ENCODE peak calls at places on chromosomes 7 and 10, in five cellular contexts. O is neuronal stem cell, I is prostate gland, V is lower lobe of right lung, H is heart right ventricle. D is an unnamed sample.

GRCh38 chr7:44057849-44058758 is 7.3 kb downstream of the PGAM2 start:
- DNase-seq in H (no peak), O (no peak), V (no peak), I (no peak), D (no peak)

GRCh38 chr10:78450807-78451485 is 417.3 kb downstream of the RPS24 start:
- DNase-seq in O (no peak), I (no peak), H (no peak), V (no peak), D (no peak)

GRCh38 chr7:3075441-3075840 is 31.8 kb upstream of the CARD11 start:
- DNase-seq in V (no peak), O (no peak), H (no peak), I (no peak), D (no peak)

GRCh38 chr10:32149257-32149955 is 93.2 kb upstream of the KIF5B start:
- DNase-seq in V (no peak), I (no peak), H (peak; percentile 76), O (no peak), D (no peak)

GRCh38 chr7:142759433-142759832 is 10.2 kb downstream of the PRSS1 start:
- DNase-seq in O (no peak), V (no peak), I (no peak), H (no peak), D (no peak)

GRCh38 chr10:77504870-77505257 is 132.7 kb downstream of the KCNMA1 start:
- DNase-seq in O (no peak), H (no peak), I (no peak), V (no peak), D (no peak)

GRCh38 chr10:97060441-97061084 is 125.2 kb downstream of the SLIT1 start:
- DNase-seq in O (no peak), H (no peak), V (no peak), I (no peak), D (no peak)

GRCh38 chr7:156493942-156494341 is 146.6 kb upstream of the RNF32 start:
- DNase-seq in H (no peak), O (no peak), I (no peak), V (no peak), D (no peak)

GRCh38 chr7:96084880-96085551 is 236.9 kb downstream of the SLC25A13 start:
- DNase-seq in V (no peak), I (no peak), H (no peak), O (no peak), D (no peak)

GRCh38 chr7:2195403-2196246 is 37.1 kb downstream of the MAD1L1 start:
- DNase-seq in I (peak; percentile 91), H (peak; percentile 50), V (no peak), O (no peak), D (no peak)

GRCh38 chr7:29287366-29287765 is 92.8 kb downstream of the CHN2 start:
- DNase-seq in O (no peak), I (no peak), V (no peak), H (no peak), D (no peak)

GRCh38 chr7:55150166-55150565 is 131.3 kb downstream of the EGFR start:
- DNase-seq in H (no peak), I (no peak), V (no peak), O (no peak), D (no peak)

GRCh38 chr10:28984431-28984830 is 304.4 kb upstream of the LYZL1 start:
- DNase-seq in H (peak; percentile 86), I (peak; percentile 81), V (peak; percentile 89), O (no peak), D (no peak)

GRCh38 chr10:71396714-71397339 is at the start of gene CDH23:
- DNase-seq in O (peak; percentile 58), V (no peak), H (peak; percentile 54), I (peak; percentile 31), D (no peak)

GRCh38 chr7:28037220-28038010 is 143.2 kb downstream of the JAZF1 start:
- DNase-seq in O (no peak), H (no peak), V (no peak), I (no peak), D (no peak)

GRCh38 chr10:126929391-126929790 is 24.2 kb downstream of the DOCK1 start:
- DNase-seq in H (no peak), V (no peak), I (no peak), O (no peak), D (no peak)

GRCh38 chr7:1086588-1087461 is 1.1 kb upstream of the GPER1 start:
- DNase-seq in O (peak; percentile 73), V (peak; percentile 80), H (peak; percentile 79), I (peak; percentile 55), D (peak; percentile 50)

GRCh38 chr7:139746652-139747051 is 31.1 kb downstream of the HIPK2 start:
- DNase-seq in H (no peak), I (no peak), O (no peak), V (no peak), D (no peak)

GRCh38 chr10:59674211-59674836 is 35.3 kb downstream of the SLC16A9 start:
- DNase-seq in O (no peak), V (no peak), H (no peak), I (no peak), D (no peak)

GRCh38 chr7:6636741-6637543 is at the start of gene ZNF316:
- DNase-seq in I (peak; percentile 29), O (no peak), H (peak; percentile 38), V (peak; percentile 79), D (no peak)

GRCh38 chr7:105691692-105692564 is 110.6 kb upstream of the EFCAB10 start:
- DNase-seq in V (peak; percentile 77), H (peak; percentile 50), I (peak; percentile 92), O (no peak), D (no peak)

GRCh38 chr7:24942226-24942625 is 37.8 kb downstream of the OSBPL3 start:
- DNase-seq in I (no peak), O (no peak), V (no peak), H (no peak), D (no peak)

DNA sequence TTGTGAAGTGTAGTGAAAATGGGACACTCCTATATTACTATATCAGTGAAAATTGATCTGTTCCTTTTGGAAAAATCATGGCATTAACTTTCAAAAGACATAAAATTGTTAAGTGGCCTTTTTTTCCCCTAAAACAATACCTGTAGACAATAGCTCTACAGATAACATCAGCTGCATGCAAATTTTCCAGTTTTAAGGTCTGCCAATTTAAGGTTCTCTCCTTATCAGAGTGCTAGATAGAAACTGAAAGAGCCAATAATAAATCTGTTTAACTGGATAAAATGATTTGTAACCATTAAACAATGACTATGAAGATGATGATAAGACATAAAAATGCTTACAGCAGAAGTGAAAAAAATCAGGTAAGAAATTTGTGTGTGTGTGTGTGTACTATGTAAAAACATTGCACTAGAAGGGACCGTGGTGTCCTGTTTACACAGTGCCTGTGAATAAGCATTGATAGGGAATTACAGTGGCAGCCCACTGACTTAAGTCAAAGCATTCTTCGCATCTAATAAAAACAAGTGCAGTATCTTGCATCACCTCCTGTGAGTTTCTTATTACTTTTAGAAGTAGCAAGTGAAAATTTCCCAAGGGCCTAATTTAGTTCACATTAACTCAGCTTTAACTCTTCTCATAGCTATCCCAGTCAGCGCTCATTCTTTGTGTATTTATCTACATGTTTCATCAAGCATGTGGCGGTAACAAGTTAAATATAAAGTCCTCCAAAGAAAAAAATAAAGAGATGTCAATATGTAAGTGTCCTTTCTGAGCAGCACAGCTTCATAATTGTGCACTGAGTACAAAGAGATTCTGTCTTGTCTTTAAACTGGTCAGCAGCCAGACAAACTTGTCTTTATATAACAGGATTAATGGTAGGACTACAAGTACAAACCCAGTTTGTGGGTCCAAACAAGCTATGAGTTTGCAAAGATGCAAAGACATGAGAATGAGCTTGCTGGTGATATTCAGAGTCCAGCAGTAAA is 261.9 kb downstream of the ARL4A start:
- DNase-seq in I (peak; percentile 13), H (no peak), V (no peak), O (no peak), D (no peak)
- H3K27ac ChIP-seq in I (no peak overlapping the region), H (no peak overlapping the region), V (no peak overlapping the region), O (no peak overlapping the region), D (no peak overlapping the region)

GRCh38 chr10:70319183-70319582 is 35.4 kb upstream of the NPFFR1 start:
- DNase-seq in H (no peak), V (no peak), I (no peak), O (no peak), D (no peak)

GRCh38 chr10:70315815-70316214 is 32.0 kb upstream of the NPFFR1 start:
- DNase-seq in H (no peak), I (no peak), O (no peak), V (no peak), D (no peak)

GRCh38 chr10:70317272-70317942 is 33.6 kb upstream of the NPFFR1 start:
- DNase-seq in O (no peak), H (no peak), I (no peak), V (no peak), D (no peak)

GRCh38 chr10:70319824-70320223 is 36.0 kb upstream of the NPFFR1 start:
- DNase-seq in O (no peak), H (no peak), I (no peak), V (no peak), D (no peak)

GRCh38 chr10:70317943-70318318 is 34.1 kb upstream of the NPFFR1 start:
- DNase-seq in O (no peak), V (no peak), H (no peak), I (no peak), D (no peak)
- H3K4me3 ChIP-seq in O (no peak overlapping the region), V (no peak overlapping the region), H (no peak overlapping the region), I (no peak overlapping the region), D (no peak overlapping the region)

GRCh38 chr10:26737730-26738129 is 40.2 kb downstream of the PDSS1 start:
- DNase-seq in V (no peak), H (no peak), O (no peak), I (no peak), D (no peak)

GRCh38 chr10:26738354-26738753 is 40.9 kb downstream of the PDSS1 start:
- DNase-seq in I (no peak), O (no peak), V (no peak), H (no peak), D (no peak)

GRCh38 chr10:26739087-26739631 is 41.7 kb downstream of the PDSS1 start:
- DNase-seq in H (no peak), O (no peak), I (no peak), V (no peak), D (no peak)

GRCh38 chr10:26743091-26743490 is 45.6 kb downstream of the PDSS1 start:
- DNase-seq in V (no peak), I (no peak), O (no peak), H (no peak), D (no peak)

DNA sequence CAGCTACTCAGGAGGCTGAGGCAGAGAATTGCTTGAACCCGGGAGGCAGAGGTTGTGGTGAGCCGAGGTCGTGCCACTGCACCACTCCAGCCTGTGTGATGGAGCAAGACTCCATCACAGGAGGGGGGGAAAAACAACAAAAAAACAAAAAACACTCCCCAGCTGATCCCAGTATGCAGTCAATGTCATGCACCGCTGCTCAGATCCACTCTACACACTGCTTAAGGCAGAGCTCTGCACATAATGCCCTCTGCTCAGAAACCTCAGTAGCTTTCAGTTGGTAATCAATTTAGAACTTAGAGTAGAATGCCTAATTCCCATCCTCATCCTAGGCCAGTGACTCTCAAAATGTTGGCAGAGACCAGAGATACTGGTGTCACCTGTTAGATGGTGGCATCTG is 43.9 kb downstream of the PDSS1 start:
- DNase-seq in I (no peak), O (no peak), H (no peak), V (no peak), D (no peak)
- H3K36me3 ChIP-seq in I (no peaks in the 10 kb centered on the region), O (peaks cover 92% of the 10 kb centered on the region), H (peaks cover 79% of the 10 kb centered on the region), V (peaks cover 43% of the 10 kb centered on the region), D (peaks cover 12% of the 10 kb centered on the region)

GRCh38 chr7:120675076-120675475 is 182.9 kb downstream of the TSPAN12 start:
- DNase-seq in O (no peak), H (no peak), V (no peak), I (no peak), D (no peak)

GRCh38 chr7:120677535-120677934 is 180.4 kb downstream of the TSPAN12 start:
- DNase-seq in O (no peak), V (no peak), H (no peak), I (no peak), D (no peak)

GRCh38 chr7:120684463-120684862 is 173.5 kb downstream of the TSPAN12 start:
- DNase-seq in V (no peak), H (no peak), O (no peak), I (no peak), D (peak; percentile 16)

GRCh38 chr7:120680986-120681385 is 177.0 kb downstream of the TSPAN12 start:
- DNase-seq in V (no peak), O (no peak), H (peak; percentile 7), I (no peak), D (no peak)
- H3K27ac ChIP-seq in V (no peak overlapping the region), O (no peak overlapping the region), H (no peak overlapping the region), I (no peak overlapping the region), D (no peak overlapping the region)

D was measured in iPS DF 6.9.